ENCODE peak calls at places on chromosome 7, in nine cellular contexts. C is NCI-H1105, Z is GM12892, K is GOT3, W is left kidney, B is hypothalamus, Y is testis, X is amniotic stem cell, R is EL. A is an unnamed sample.

GRCh38 chr7:101258243-101258731 is 13.4 kb upstream of the FIS1 start:
- DNase-seq in Z (no peak), R (no peak), B (no peak), X (no peak), K (no peak), W (no peak), C (no peak), Y (no peak), A (no peak)

GRCh38 chr7:7157887-7158271 is 24.5 kb upstream of the C1GALT1 start:
- DNase-seq in X (no peak), K (no peak), W (no peak), Y (no peak), C (no peak), Z (no peak), R (peak), B (no peak), A (no peak)

GRCh38 chr7:14752301-14752700 is 150.2 kb downstream of the DGKB start:
- DNase-seq in Y (no peak), B (no peak), K (no peak), W (no peak), Z (no peak), R (no peak), C (no peak), X (no peak), A (no peak)

GRCh38 chr7:135634191-135634878 is 28.0 kb upstream of the STMP1 start:
- DNase-seq in W (no peak), C (no peak), Y (no peak), K (no peak), B (no peak), Z (no peak), X (no peak), R (no peak), A (no peak)

GRCh38 chr7:31318308-31318707 is 22.2 kb downstream of the NEUROD6 start:
- DNase-seq in X (no peak), W (no peak), C (no peak), Z (no peak), R (no peak), K (no peak), B (no peak), Y (no peak), A (no peak)

GRCh38 chr7:43694399-43694748 is 34.9 kb downstream of the COA1 start:
- DNase-seq in C (no peak), X (peak), K (no peak), Y (no peak), W (no peak), B (no peak), R (peak), Z (no peak), A (no peak)

GRCh38 chr7:2037805-2038635 is 194.7 kb downstream of the MAD1L1 start:
- DNase-seq in K (no peak), W (peak), Z (no peak), X (no peak), B (no peak), C (no peak), R (peak), Y (peak), A (no peak)

GRCh38 chr7:55024776-55025175 is 6.0 kb downstream of the EGFR start:
- DNase-seq in C (no peak), K (no peak), Z (no peak), X (no peak), W (no peak), Y (no peak), R (peak), B (no peak), A (no peak)

A was measured in central memory CD8-positive, alpha-beta T cell.